ENCODE peak calls at places on chromosomes 5 and 9, in seven cellular contexts. One of them, this sample, is unnamed.

GRCh38 chr5:174503461-174504265 is 220.7 kb upstream of the MSX2 start:
- DNase-seq in lower leg skin: no peak
- DNase-seq in thoracic aorta: no peak
- DNase-seq in IMR-90: peak; percentile 84
- DNase-seq in SJSA1: no peak
- DNase-seq in mesendoderm: no peak
- DNase-seq in PC-9: no peak
- DNase-seq in this sample: peak; percentile 59

GRCh38 chr9:127664324-127664677 is 42.5 kb upstream of the CFAP157 start:
- DNase-seq in lower leg skin: no peak
- DNase-seq in thoracic aorta: no peak
- DNase-seq in IMR-90: no peak
- DNase-seq in SJSA1: no peak
- DNase-seq in mesendoderm: no peak
- DNase-seq in PC-9: no peak
- DNase-seq in this sample: no peak

GRCh38 chr9:42852133-42852532 is 668.7 kb downstream of the SPATA31A6 start:
- DNase-seq in lower leg skin: no peak
- DNase-seq in thoracic aorta: no peak
- DNase-seq in IMR-90: no peak
- DNase-seq in SJSA1: peak; percentile 30
- DNase-seq in mesendoderm: peak; percentile 71
- DNase-seq in PC-9: no peak
- DNase-seq in this sample: peak; percentile 72

GRCh38 chr5:179404321-179405053 is 59.2 kb upstream of the ADAMTS2 start:
- DNase-seq in lower leg skin: peak; percentile 69
- DNase-seq in thoracic aorta: no peak
- DNase-seq in IMR-90: peak; percentile 42
- DNase-seq in SJSA1: peak; percentile 35
- DNase-seq in mesendoderm: no peak
- DNase-seq in PC-9: no peak
- DNase-seq in this sample: peak; percentile 37

GRCh38 chr9:132239518-132239917 is 77.7 kb downstream of the NTNG2 start:
- DNase-seq in lower leg skin: no peak
- DNase-seq in thoracic aorta: no peak
- DNase-seq in IMR-90: no peak
- DNase-seq in SJSA1: no peak
- DNase-seq in mesendoderm: no peak
- DNase-seq in PC-9: no peak
- DNase-seq in this sample: no peak

GRCh38 chr9:104700306-104700705 is 6.0 kb downstream of the OR13D1 start:
- DNase-seq in lower leg skin: no peak
- DNase-seq in thoracic aorta: no peak
- DNase-seq in IMR-90: no peak
- DNase-seq in SJSA1: no peak
- DNase-seq in mesendoderm: no peak
- DNase-seq in PC-9: no peak
- DNase-seq in this sample: no peak

GRCh38 chr9:114580609-114581193 is 6.9 kb upstream of the ATP6V1G1 start:
- DNase-seq in lower leg skin: no peak
- DNase-seq in thoracic aorta: no peak
- DNase-seq in IMR-90: no peak
- DNase-seq in SJSA1: no peak
- DNase-seq in mesendoderm: no peak
- DNase-seq in PC-9: no peak
- DNase-seq in this sample: no peak

GRCh38 chr5:44603496-44604272 is 205.1 kb upstream of the MRPS30 start:
- DNase-seq in lower leg skin: no peak
- DNase-seq in thoracic aorta: no peak
- DNase-seq in IMR-90: no peak
- DNase-seq in SJSA1: no peak
- DNase-seq in mesendoderm: peak; percentile 58
- DNase-seq in PC-9: no peak
- DNase-seq in this sample: no peak

GRCh38 chr5:180156141-180156540 is 52.9 kb downstream of the RASGEF1C start:
- DNase-seq in lower leg skin: peak; percentile 78
- DNase-seq in thoracic aorta: no peak
- DNase-seq in IMR-90: no peak
- DNase-seq in SJSA1: peak; percentile 33
- DNase-seq in mesendoderm: peak; percentile 16
- DNase-seq in PC-9: no peak
- DNase-seq in this sample: peak; percentile 2

GRCh38 chr9:121645853-121646807 is 5.3 kb upstream of the DAB2IP start:
- DNase-seq in lower leg skin: no peak
- DNase-seq in thoracic aorta: no peak
- DNase-seq in IMR-90: no peak
- DNase-seq in SJSA1: no peak
- DNase-seq in mesendoderm: no peak
- DNase-seq in PC-9: no peak
- DNase-seq in this sample: no peak

GRCh38 chr5:116970318-116970717 is 395.7 kb upstream of the SEMA6A start:
- DNase-seq in lower leg skin: no peak
- DNase-seq in thoracic aorta: no peak
- DNase-seq in IMR-90: no peak
- DNase-seq in SJSA1: no peak
- DNase-seq in mesendoderm: peak; percentile 75
- DNase-seq in PC-9: no peak
- DNase-seq in this sample: peak; percentile 6

GRCh38 chr9:107274096-107274495 is 9.0 kb upstream of the RAD23B start:
- DNase-seq in lower leg skin: no peak
- DNase-seq in thoracic aorta: no peak
- DNase-seq in IMR-90: no peak
- DNase-seq in SJSA1: no peak
- DNase-seq in mesendoderm: no peak
- DNase-seq in PC-9: no peak
- DNase-seq in this sample: no peak

GRCh38 chr5:5103249-5103648 is 36.9 kb upstream of the ADAMTS16 start:
- DNase-seq in lower leg skin: no peak
- DNase-seq in thoracic aorta: no peak
- DNase-seq in IMR-90: no peak
- DNase-seq in SJSA1: no peak
- DNase-seq in mesendoderm: no peak
- DNase-seq in PC-9: no peak
- DNase-seq in this sample: no peak

GRCh38 chr5:56102885-56103284 is 108.1 kb upstream of the IL6ST start:
- DNase-seq in lower leg skin: no peak
- DNase-seq in thoracic aorta: no peak
- DNase-seq in IMR-90: peak; percentile 35
- DNase-seq in SJSA1: no peak
- DNase-seq in mesendoderm: no peak
- DNase-seq in PC-9: no peak
- DNase-seq in this sample: no peak

GRCh38 chr9:115997923-115998322 is 155.7 kb upstream of the PAPPA start:
- DNase-seq in lower leg skin: no peak
- DNase-seq in thoracic aorta: no peak
- DNase-seq in IMR-90: peak; percentile 88
- DNase-seq in SJSA1: no peak
- DNase-seq in mesendoderm: no peak
- DNase-seq in PC-9: no peak
- DNase-seq in this sample: no peak

GRCh38 chr5:601771-602465 is 10.2 kb upstream of the CEP72 start:
- DNase-seq in lower leg skin: peak; percentile 73
- DNase-seq in thoracic aorta: no peak
- DNase-seq in IMR-90: no peak
- DNase-seq in SJSA1: peak; percentile 44
- DNase-seq in mesendoderm: no peak
- DNase-seq in PC-9: no peak
- DNase-seq in this sample: no peak

GRCh38 chr5:34658023-34658422 is 1.9 kb downstream of the RAI14 start:
- DNase-seq in lower leg skin: no peak
- DNase-seq in thoracic aorta: no peak
- DNase-seq in IMR-90: peak; percentile 66
- DNase-seq in SJSA1: no peak
- DNase-seq in mesendoderm: peak; percentile 50
- DNase-seq in PC-9: no peak
- DNase-seq in this sample: peak; percentile 21

DNA sequence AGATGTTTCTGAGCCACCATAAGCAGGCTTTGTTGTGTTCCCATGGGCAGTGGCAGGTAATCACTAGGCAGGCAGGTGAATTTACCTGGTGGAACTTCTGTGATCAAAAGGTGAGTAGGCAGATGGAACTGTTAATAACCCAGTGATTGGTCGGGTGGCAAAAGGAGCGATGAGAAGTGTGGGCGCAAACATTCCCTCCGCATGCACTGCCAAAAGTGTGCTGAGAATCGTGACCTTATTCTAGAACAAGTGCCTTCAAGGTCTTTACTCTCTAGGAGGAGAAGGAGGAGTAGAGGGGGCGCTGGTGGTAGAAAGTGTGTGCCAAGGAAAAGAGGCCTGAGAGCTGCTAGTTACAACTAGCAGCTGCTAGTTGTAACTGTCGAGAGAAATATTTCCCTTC is 3.3 kb downstream of the OTULINL start:
- DNase-seq in lower leg skin: no peak
- DNase-seq in thoracic aorta: no peak
- DNase-seq in IMR-90: no peak
- DNase-seq in SJSA1: no peak
- DNase-seq in mesendoderm: no peak
- DNase-seq in PC-9: no peak
- DNase-seq in this sample: no peak
- H3K4me3 ChIP-seq in lower leg skin: no peak overlapping the region
- H3K4me3 ChIP-seq in thoracic aorta: no peak overlapping the region
- H3K4me3 ChIP-seq in IMR-90: no peak overlapping the region
- H3K4me3 ChIP-seq in SJSA1: no peak overlapping the region
- H3K4me3 ChIP-seq in mesendoderm: no peak overlapping the region
- H3K4me3 ChIP-seq in PC-9: no peak overlapping the region
- H3K4me3 ChIP-seq in this sample: no peak overlapping the region

DNA sequence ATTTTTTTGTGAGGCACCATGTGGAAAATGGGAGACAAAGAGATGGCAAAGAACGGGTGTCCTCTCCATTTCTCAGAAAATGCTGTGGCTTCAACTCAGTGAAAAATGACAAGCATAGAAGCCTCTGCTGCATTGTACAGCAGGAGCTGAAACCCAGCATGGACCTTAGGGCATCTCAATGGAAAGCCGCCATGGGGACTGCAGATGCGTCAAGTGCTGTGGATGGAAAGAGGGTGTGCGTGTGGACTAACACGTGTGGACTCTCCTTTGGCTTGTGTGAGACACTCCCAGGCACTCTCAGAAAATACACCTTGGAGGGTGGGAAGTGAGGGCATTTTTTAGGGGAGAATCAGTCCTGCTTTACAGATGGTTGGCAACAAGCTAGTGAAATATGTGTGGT is 2.2 kb upstream of the GLRX start:
- DNase-seq in lower leg skin: peak; percentile 57
- DNase-seq in thoracic aorta: no peak
- DNase-seq in IMR-90: no peak
- DNase-seq in SJSA1: no peak
- DNase-seq in mesendoderm: no peak
- DNase-seq in PC-9: no peak
- DNase-seq in this sample: no peak
- H3K4me3 ChIP-seq in lower leg skin: no peak overlapping the region
- H3K4me3 ChIP-seq in thoracic aorta: no peak overlapping the region
- H3K4me3 ChIP-seq in IMR-90: no peak overlapping the region
- H3K4me3 ChIP-seq in SJSA1: no peak overlapping the region
- H3K4me3 ChIP-seq in mesendoderm: no peak overlapping the region
- H3K4me3 ChIP-seq in PC-9: peak overlapping the region; percentile 79
- H3K4me3 ChIP-seq in this sample: no peak overlapping the region

GRCh38 chr9:34591911-34592866 is 2.7 kb upstream of the CNTFR start:
- DNase-seq in lower leg skin: no peak
- DNase-seq in thoracic aorta: no peak
- DNase-seq in IMR-90: no peak
- DNase-seq in SJSA1: no peak
- DNase-seq in mesendoderm: no peak
- DNase-seq in PC-9: no peak
- DNase-seq in this sample: no peak
- H3K4me3 ChIP-seq in lower leg skin: no peak overlapping the region
- H3K4me3 ChIP-seq in thoracic aorta: peak overlapping the region; percentile 69
- H3K4me3 ChIP-seq in IMR-90: no peak overlapping the region
- H3K4me3 ChIP-seq in SJSA1: no peak overlapping the region
- H3K4me3 ChIP-seq in mesendoderm: no peak overlapping the region
- H3K4me3 ChIP-seq in PC-9: no peak overlapping the region
- H3K4me3 ChIP-seq in this sample: no peak overlapping the region

GRCh38 chr5:61626639-61627282 is 294.7 kb downstream of the ZSWIM6 start:
- DNase-seq in lower leg skin: no peak
- DNase-seq in thoracic aorta: no peak
- DNase-seq in IMR-90: no peak
- DNase-seq in SJSA1: no peak
- DNase-seq in mesendoderm: no peak
- DNase-seq in PC-9: no peak
- DNase-seq in this sample: no peak
- H3K4me3 ChIP-seq in lower leg skin: no peak overlapping the region
- H3K4me3 ChIP-seq in thoracic aorta: peak overlapping the region; percentile 83
- H3K4me3 ChIP-seq in IMR-90: no peak overlapping the region
- H3K4me3 ChIP-seq in SJSA1: no peak overlapping the region
- H3K4me3 ChIP-seq in mesendoderm: no peak overlapping the region
- H3K4me3 ChIP-seq in PC-9: no peak overlapping the region
- H3K4me3 ChIP-seq in this sample: no peak overlapping the region

DNA sequence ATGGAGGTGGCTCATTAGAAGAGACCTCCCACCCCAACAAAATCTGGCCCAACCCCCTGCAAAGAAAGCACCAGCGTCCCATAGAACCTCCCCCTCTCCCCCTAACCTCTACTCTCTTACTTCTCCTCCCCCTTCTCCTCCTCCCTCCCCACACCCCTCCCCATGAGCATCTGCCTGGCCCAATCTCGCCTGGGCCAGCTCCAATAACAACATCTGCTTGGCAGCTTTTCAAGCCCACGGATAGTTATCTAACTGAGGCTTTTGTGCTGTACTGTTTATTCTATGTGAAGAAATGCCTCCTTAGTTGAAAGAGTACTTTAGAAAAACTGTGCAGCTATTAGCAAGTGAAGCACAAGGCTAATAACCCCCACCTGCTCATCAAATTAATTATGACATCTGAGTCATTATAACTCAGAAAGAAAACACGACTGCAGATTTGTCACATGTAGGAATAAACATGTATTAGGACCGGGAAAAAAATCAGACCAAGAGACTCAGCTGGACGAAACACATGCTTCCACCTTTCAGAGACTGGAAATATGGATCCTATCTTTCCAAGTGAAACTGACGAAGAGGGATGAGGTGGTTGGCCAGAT is 42.8 kb downstream of the NFIB start:
- DNase-seq in lower leg skin: peak; percentile 92
- DNase-seq in thoracic aorta: no peak
- DNase-seq in IMR-90: peak; percentile 82
- DNase-seq in SJSA1: peak; percentile 54
- DNase-seq in mesendoderm: peak; percentile 42
- DNase-seq in PC-9: no peak
- DNase-seq in this sample: peak; percentile 77
- H3K4me3 ChIP-seq in lower leg skin: no peak overlapping the region
- H3K4me3 ChIP-seq in thoracic aorta: peak overlapping the region; percentile 33
- H3K4me3 ChIP-seq in IMR-90: no peak overlapping the region
- H3K4me3 ChIP-seq in SJSA1: no peak overlapping the region
- H3K4me3 ChIP-seq in mesendoderm: no peak overlapping the region
- H3K4me3 ChIP-seq in PC-9: no peak overlapping the region
- H3K4me3 ChIP-seq in this sample: no peak overlapping the region

DNA sequence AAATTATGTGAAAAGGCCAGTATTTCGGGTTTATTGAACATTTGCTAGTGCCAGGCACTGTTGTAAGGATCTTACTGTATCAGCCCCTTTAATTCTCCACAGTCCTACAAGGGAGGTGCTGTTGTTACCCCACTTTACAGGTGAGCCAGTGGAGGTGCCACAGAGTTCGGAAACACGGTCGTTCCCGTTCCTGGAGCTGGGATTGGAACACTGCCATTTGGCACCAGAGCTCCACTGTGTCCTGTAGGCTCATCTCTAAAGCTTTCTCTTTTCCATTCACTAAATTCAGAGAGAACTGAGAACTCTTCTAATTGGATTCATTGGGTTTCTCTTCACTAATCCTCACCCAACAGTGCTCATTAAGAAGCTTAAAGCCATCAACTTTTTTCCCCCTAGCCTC is 5.6 kb downstream of the ERGIC1 start:
- DNase-seq in lower leg skin: no peak
- DNase-seq in thoracic aorta: no peak
- DNase-seq in IMR-90: no peak
- DNase-seq in SJSA1: no peak
- DNase-seq in mesendoderm: no peak
- DNase-seq in PC-9: no peak
- DNase-seq in this sample: no peak
- H3K4me3 ChIP-seq in lower leg skin: no peak overlapping the region
- H3K4me3 ChIP-seq in thoracic aorta: peak overlapping the region; percentile 41
- H3K4me3 ChIP-seq in IMR-90: no peak overlapping the region
- H3K4me3 ChIP-seq in SJSA1: no peak overlapping the region
- H3K4me3 ChIP-seq in mesendoderm: no peak overlapping the region
- H3K4me3 ChIP-seq in PC-9: no peak overlapping the region
- H3K4me3 ChIP-seq in this sample: no peak overlapping the region